ENCODE peak calls at places on chromosome 20, in six cellular contexts. C, O, T, E, Y and K are unnamed samples.

GRCh38 chr20:5488823-5489222 is 172.1 kb upstream of the PROKR2 start:
- DNase-seq in C (no peak), O (no peak), T (no peak), E (no peak), Y (no peak), K (no peak)

GRCh38 chr20:3890410-3890751 is 1.2 kb downstream of the PANK2 start:
- DNase-seq in C (peak; percentile 56), O (no peak), T (no peak), E (no peak), Y (no peak), K (no peak)

GRCh38 chr20:62914970-62915457 is 11.3 kb downstream of the DIDO1 start:
- DNase-seq in C (peak; percentile 19), O (no peak), T (no peak), E (no peak), Y (peak; percentile 56), K (no peak)

GRCh38 chr20:62215020-62215990 is 4.8 kb downstream of the HRH3 start:
- DNase-seq in C (no peak), O (no peak), T (no peak), E (no peak), Y (no peak), K (no peak)

GRCh38 chr20:34473262-34473883 is 42.8 kb upstream of the DYNLRB1 start:
- DNase-seq in C (peak; percentile 66), O (no peak), T (peak; percentile 38), E (peak; percentile 45), Y (no peak), K (no peak)

GRCh38 chr20:2305946-2306345 is 10.1 kb downstream of the TGM3 start:
- DNase-seq in C (no peak), O (no peak), T (no peak), E (no peak), Y (no peak), K (no peak)

GRCh38 chr20:34578040-34578439 is 19.5 kb downstream of the MAP1LC3A start:
- DNase-seq in C (peak; percentile 39), O (no peak), T (no peak), E (no peak), Y (no peak), K (no peak)

GRCh38 chr20:47723322-47723721 is 62.0 kb downstream of the SULF2 start:
- DNase-seq in C (no peak), O (no peak), T (no peak), E (no peak), Y (no peak), K (no peak)

GRCh38 chr20:19609642-19610223 is 148.3 kb upstream of the RIN2 start:
- DNase-seq in C (no peak), O (no peak), T (no peak), E (no peak), Y (no peak), K (no peak)

GRCh38 chr20:61055130-61055529 is 196.9 kb upstream of the CDH4 start:
- DNase-seq in C (no peak), O (no peak), T (no peak), E (no peak), Y (peak; percentile 33), K (no peak)

GRCh38 chr20:8487715-8488114 is 355.6 kb downstream of the PLCB1 start:
- DNase-seq in C (no peak), O (no peak), T (no peak), E (no peak), Y (no peak), K (no peak)

GRCh38 chr20:25035924-25036323 is 22.0 kb downstream of the ACSS1 start:
- DNase-seq in C (no peak), O (no peak), T (no peak), E (no peak), Y (no peak), K (no peak)

GRCh38 chr20:47843886-47844567 is 58.7 kb upstream of the SULF2 start:
- DNase-seq in C (no peak), O (no peak), T (no peak), E (no peak), Y (no peak), K (no peak)

GRCh38 chr20:50558483-50558925 is 48.3 kb downstream of the PTPN1 start:
- DNase-seq in C (peak; percentile 87), O (no peak), T (no peak), E (no peak), Y (no peak), K (no peak)

GRCh38 chr20:51697119-51697826 is 70.9 kb downstream of the ATP9A start:
- DNase-seq in C (peak; percentile 31), O (no peak), T (no peak), E (no peak), Y (no peak), K (no peak)

GRCh38 chr20:44326391-44327159 is 10.3 kb upstream of the R3HDML start:
- DNase-seq in C (no peak), O (no peak), T (no peak), E (no peak), Y (no peak), K (peak; percentile 60)

GRCh38 chr20:63328716-63329275 is 32.4 kb downstream of the CHRNA4 start:
- DNase-seq in C (no peak), O (no peak), T (peak; percentile 10), E (no peak), Y (no peak), K (no peak)

GRCh38 chr20:57400821-57401564 is 9.8 kb downstream of the RBM38 start:
- DNase-seq in C (no peak), O (no peak), T (no peak), E (no peak), Y (no peak), K (no peak)

DNA sequence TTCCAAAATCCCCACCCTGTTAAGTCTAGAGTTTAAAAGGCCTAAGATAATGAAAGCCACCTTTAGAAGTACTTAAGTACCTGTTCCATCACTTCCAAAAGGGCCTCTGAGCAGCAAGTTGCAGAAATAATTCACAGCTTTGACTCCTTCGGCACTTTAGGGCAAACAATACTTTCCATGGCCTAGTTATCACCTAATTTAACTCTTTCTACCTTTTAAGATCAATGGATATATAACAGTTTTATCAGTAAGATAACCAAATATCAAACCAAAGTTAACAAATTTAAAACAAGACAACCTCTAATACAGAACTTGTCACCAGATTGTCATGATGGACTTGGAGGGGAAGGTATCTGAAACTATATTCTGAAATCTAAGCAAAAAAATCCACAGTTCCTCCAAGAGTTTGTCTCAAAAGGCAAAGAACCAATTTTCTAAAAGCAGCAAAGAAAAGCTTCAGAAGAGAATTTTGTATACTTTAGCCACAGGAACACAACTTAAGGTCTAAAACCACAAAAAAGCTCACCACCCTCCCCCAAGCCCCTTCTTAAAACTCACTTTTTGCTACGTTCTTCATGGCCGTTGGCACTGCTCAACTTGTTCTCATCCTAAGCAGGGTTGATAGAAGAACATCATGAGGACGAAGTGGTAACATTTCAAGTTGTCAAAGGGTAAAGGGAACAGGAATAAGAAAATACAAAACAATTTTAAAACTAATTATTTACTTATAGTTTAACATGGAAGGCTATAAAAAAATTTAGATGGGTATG is 3.5 kb downstream of the RBM39 start:
- DNase-seq in C (no peak), O (no peak), T (no peak), E (no peak), Y (no peak), K (no peak)
- H3K4me3 ChIP-seq in C (no peak overlapping the region), O (no peak overlapping the region), T (peak overlapping the region; percentile 93), E (no peak overlapping the region), Y (peak overlapping the region; percentile 92), K (no peak overlapping the region)

GRCh38 chr20:17849901-17850673 is 118.5 kb downstream of the SNX5 start:
- DNase-seq in C (peak; percentile 99), O (peak; percentile 72), T (peak; percentile 76), E (peak; percentile 79), Y (peak; percentile 93), K (peak; percentile 63)

GRCh38 chr20:17852323-17852722 is 116.3 kb downstream of the SNX5 start:
- DNase-seq in C (no peak), O (no peak), T (no peak), E (no peak), Y (no peak), K (no peak)

GRCh38 chr20:17848649-17849048 is 119.9 kb downstream of the SNX5 start:
- DNase-seq in C (no peak), O (no peak), T (no peak), E (no peak), Y (no peak), K (no peak)

GRCh38 chr20:17849111-17849900 is 119.3 kb downstream of the SNX5 start:
- DNase-seq in C (no peak), O (no peak), T (no peak), E (no peak), Y (no peak), K (peak; percentile 30)

GRCh38 chr20:17850674-17851006 is 118.0 kb downstream of the SNX5 start:
- DNase-seq in C (no peak), O (no peak), T (no peak), E (no peak), Y (no peak), K (no peak)
- H3K4me1 ChIP-seq in C (peaks cover 6% of the 10 kb centered on the region), O (peaks cover 32% of the 10 kb centered on the region), T (peaks cover 47% of the 10 kb centered on the region), E (no peaks in the 10 kb centered on the region), Y (peaks cover 6% of the 10 kb centered on the region), K (peaks cover 5% of the 10 kb centered on the region)

DNA sequence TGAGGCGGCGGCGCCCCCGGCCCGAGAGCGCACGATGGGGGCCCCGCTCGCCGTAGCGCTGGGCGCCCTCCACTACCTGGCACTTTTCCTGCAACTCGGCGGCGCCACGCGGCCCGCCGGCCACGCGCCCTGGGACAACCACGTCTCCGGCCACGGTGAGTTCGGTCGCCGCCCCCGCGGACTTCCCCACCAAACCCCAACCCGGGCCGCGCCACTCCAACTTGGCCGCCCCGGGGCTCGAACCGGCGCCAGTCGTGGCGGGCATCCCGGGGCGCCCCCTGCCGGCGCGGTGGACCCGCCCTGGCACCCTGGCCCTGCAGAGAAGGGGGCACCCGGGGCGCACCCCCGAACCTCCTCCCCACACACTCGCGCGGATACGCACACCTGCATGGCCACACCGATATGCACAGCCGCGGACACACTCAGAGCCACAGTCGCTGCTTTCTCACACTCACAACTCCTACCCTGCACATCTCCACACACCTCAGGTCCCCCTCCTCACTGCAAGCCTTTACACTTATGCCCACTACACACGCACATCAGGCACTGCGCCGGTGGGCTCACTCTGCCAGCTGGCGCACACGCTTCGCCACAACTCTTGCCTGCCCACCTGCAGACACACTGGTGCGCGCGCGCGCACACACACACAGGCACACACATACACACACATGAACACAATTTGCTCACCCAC is 535 bp downstream of the VSTM2L start:
- DNase-seq in C (no peak), O (no peak), T (no peak), E (no peak), Y (no peak), K (no peak)
- TF ChIP-seq CTCF in C (peak; percentile 11), O (no peak), T (peak; percentile 33), E (no peak), Y (no peak), K (peak; percentile 38)

DNA sequence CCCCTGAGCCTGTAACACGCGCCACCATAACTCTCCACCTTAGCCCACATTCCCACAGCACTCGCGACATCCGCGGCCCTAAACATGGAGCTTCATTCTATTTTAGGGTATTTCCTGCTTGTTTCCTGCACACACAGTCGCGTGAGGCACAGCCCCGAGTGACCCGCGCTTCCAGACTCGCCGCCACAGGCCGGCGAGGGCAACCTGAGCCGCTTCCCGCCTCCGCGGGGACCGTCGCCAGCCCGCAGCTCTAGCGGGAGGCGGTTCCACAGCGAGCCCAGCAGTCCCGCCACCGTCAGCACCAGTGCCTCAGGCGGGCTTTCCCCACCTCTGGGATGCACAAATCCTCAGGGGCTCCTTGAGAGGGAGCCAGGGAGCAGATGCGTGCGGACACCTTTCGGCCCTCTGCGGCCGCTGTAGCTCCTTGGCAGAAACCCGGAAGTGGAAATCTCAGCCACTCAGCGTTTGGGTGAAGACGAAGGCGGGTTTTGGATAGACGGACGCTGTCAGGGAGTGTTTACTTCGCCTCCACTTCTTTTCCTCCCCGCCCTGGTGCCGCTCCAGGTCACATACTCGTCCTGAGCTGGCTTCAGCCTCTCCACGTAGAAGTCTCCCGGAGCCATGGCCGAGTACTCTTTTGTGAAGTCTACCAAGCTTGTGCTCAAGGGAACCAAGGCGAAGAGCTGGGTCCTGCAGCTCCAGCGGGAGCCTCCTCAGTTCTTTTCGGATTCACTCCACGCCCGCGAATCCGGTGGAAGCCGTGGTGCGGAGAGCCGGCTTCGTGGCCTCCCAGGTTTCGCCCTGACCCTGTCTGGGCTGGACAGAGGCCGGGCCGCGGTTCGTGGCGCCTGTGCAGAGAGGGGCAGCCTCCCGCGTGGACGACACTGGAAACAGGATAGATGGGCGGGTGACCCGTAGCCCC is 2177.4 kb upstream of the DEFB115 start:
- DNase-seq in C (no peak), O (no peak), T (no peak), E (no peak), Y (no peak), K (no peak)
- H3K4me3 ChIP-seq in C (no peak overlapping the region), O (no peak overlapping the region), T (peak overlapping the region; percentile 52), E (no peak overlapping the region), Y (peak overlapping the region; percentile 30), K (peak overlapping the region; percentile 16)